ENCODE peak calls at places on chromosomes 2 and 18, in four cellular contexts. P, S, L and X are unnamed samples.

GRCh38 chr18:38359258-38359657 is 793.7 kb upstream of the CELF4 start:
- DNase-seq in P (no peak), S (no peak), L (no peak), X (no peak)

GRCh38 chr2:188235364-188235763 is 56.3 kb upstream of the GULP1 start:
- DNase-seq in P (no peak), S (no peak), L (no peak), X (no peak)

GRCh38 chr2:42786561-42787345 is 5.6 kb downstream of the HAAO start:
- DNase-seq in P (no peak), S (no peak), L (no peak), X (no peak)

GRCh38 chr2:169736902-169737301 is 3.3 kb downstream of the KLHL23 start:
- DNase-seq in P (no peak), S (no peak), L (no peak), X (no peak)

GRCh38 chr2:43158259-43158880 is 68.0 kb downstream of the ZFP36L2 start:
- DNase-seq in P (peak; percentile 79), S (peak; percentile 55), L (no peak), X (no peak)

GRCh38 chr18:62697636-62698035 is 17.7 kb upstream of the PHLPP1 start:
- DNase-seq in P (no peak), S (no peak), L (no peak), X (no peak)

GRCh38 chr2:181977661-181978350 is 7.8 kb upstream of the PPP1R1C start:
- DNase-seq in P (peak; percentile 82), S (no peak), L (no peak), X (no peak)

GRCh38 chr18:31876707-31877106 is 66.2 kb downstream of the TRAPPC8 start:
- DNase-seq in P (no peak), S (no peak), L (no peak), X (no peak)

GRCh38 chr2:186456941-186457340 is 29.1 kb upstream of the ZC3H15 start:
- DNase-seq in P (peak; percentile 77), S (no peak), L (no peak), X (no peak)

GRCh38 chr2:100786297-100786658 is 33.7 kb upstream of the NPAS2 start:
- DNase-seq in P (peak; percentile 89), S (no peak), L (no peak), X (no peak)

GRCh38 chr2:217160103-217160502 is 300.2 kb upstream of the TNP1 start:
- DNase-seq in P (no peak), S (no peak), L (no peak), X (no peak)

GRCh38 chr2:74399785-74400184 is 19.7 kb upstream of the DCTN1 start:
- DNase-seq in P (no peak), S (no peak), L (peak; percentile 15), X (peak; percentile 62)

GRCh38 chr18:61893304-61893970 is 630 bp upstream of the RNF152 start:
- DNase-seq in P (peak; percentile 29), S (peak; percentile 33), L (no peak), X (no peak)

GRCh38 chr18:8176105-8176504 is 433.1 kb upstream of the RAB12 start:
- DNase-seq in P (no peak), S (no peak), L (no peak), X (no peak)

GRCh38 chr2:2641541-2642410 is 310.7 kb upstream of the MYT1L start:
- DNase-seq in P (no peak), S (no peak), L (no peak), X (no peak)

GRCh38 chr18:13120967-13121586 is 97.5 kb upstream of the LDLRAD4 start:
- DNase-seq in P (peak; percentile 78), S (no peak), L (no peak), X (no peak)

GRCh38 chr2:70615222-70615621 is 61.6 kb upstream of the TGFA start:
- DNase-seq in P (no peak), S (no peak), L (no peak), X (no peak)

GRCh38 chr2:190718652-190719526 is 70.0 kb downstream of the NAB1 start:
- DNase-seq in P (peak; percentile 43), S (peak; percentile 58), L (no peak), X (no peak)

GRCh38 chr2:231883468-231883881 is 42.7 kb downstream of the NPPC start:
- DNase-seq in P (peak; percentile 21), S (no peak), L (no peak), X (peak; percentile 7)

GRCh38 chr18:3233433-3234168 is 13.8 kb upstream of the MYOM1 start:
- DNase-seq in P (no peak), S (no peak), L (no peak), X (no peak)

GRCh38 chr2:134862069-134862468 is 23.7 kb downstream of the ACMSD start:
- DNase-seq in P (no peak), S (no peak), L (no peak), X (no peak)

GRCh38 chr2:232632904-232633412 is 446 bp upstream of the EFHD1 start:
- DNase-seq in P (no peak), S (peak; percentile 12), L (no peak), X (no peak)

GRCh38 chr2:217035967-217036366 is 176.1 kb upstream of the TNP1 start:
- DNase-seq in P (no peak), S (no peak), L (no peak), X (no peak)

GRCh38 chr2:68423966-68424650 is 43.0 kb downstream of the FBXO48 start:
- DNase-seq in P (no peak), S (no peak), L (peak; percentile 47), X (peak; percentile 90)

GRCh38 chr18:64131314-64131713 is 17.6 kb downstream of the LINC00305 start:
- DNase-seq in P (no peak), S (no peak), L (no peak), X (no peak)

GRCh38 chr18:48835119-48835518 is 115.6 kb downstream of the SMAD7 start:
- DNase-seq in P (no peak), S (no peak), L (no peak), X (peak; percentile 56)

GRCh38 chr2:136008205-136008865 is 22.9 kb upstream of the DARS1 start:
- DNase-seq in P (no peak), S (peak; percentile 57), L (peak; percentile 59), X (peak; percentile 22)

GRCh38 chr2:109326306-109326705 is 197.3 kb downstream of the SH3RF3 start:
- DNase-seq in P (no peak), S (no peak), L (no peak), X (no peak)

GRCh38 chr2:227241005-227241404 is 76.6 kb downstream of the COL4A3 start:
- DNase-seq in P (no peak), S (no peak), L (no peak), X (no peak)

GRCh38 chr2:68730828-68731227 is 3.8 kb upstream of the ARHGAP25 start:
- DNase-seq in P (peak; percentile 70), S (no peak), L (no peak), X (no peak)

GRCh38 chr2:109699646-109700045 is 85.5 kb downstream of the SOWAHC start:
- DNase-seq in P (no peak), S (no peak), L (no peak), X (no peak)

GRCh38 chr18:68803371-68803770 is 5.5 kb downstream of the CCDC102B start:
- DNase-seq in P (peak; percentile 46), S (no peak), L (no peak), X (no peak)

GRCh38 chr2:223688094-223688835 is 86.1 kb upstream of the SCG2 start:
- DNase-seq in P (no peak), S (no peak), L (no peak), X (no peak)

GRCh38 chr2:192254444-192254843 is 59.7 kb upstream of the TMEFF2 start:
- DNase-seq in P (no peak), S (no peak), L (no peak), X (no peak)

GRCh38 chr2:233988581-233988980 is 61.9 kb upstream of the SPP2 start:
- DNase-seq in P (no peak), S (no peak), L (no peak), X (no peak)

GRCh38 chr2:69375494-69376353 is 11.3 kb downstream of the GFPT1 start:
- DNase-seq in P (peak; percentile 25), S (no peak), L (peak; percentile 18), X (peak; percentile 77)

GRCh38 chr2:155062250-155062985 is 363.9 kb downstream of the KCNJ3 start:
- DNase-seq in P (no peak), S (no peak), L (no peak), X (no peak)

GRCh38 chr2:50749226-50749625 is 282.7 kb downstream of the NRXN1 start:
- DNase-seq in P (no peak), S (no peak), L (no peak), X (no peak)

GRCh38 chr18:59878644-59879043 is 21.2 kb upstream of the PMAIP1 start:
- DNase-seq in P (no peak), S (no peak), L (no peak), X (peak; percentile 13)